ENCODE peak calls at places on chromosomes 16 and 17, in eight cellular contexts. D, F, N, M, O, P, G and L are unnamed samples.

GRCh38 chr17:48351916-48352332 is 78.1 kb downstream of the SKAP1 start:
- DNase-seq in D (peak; percentile 34), F (no peak), N (no peak), M (peak; percentile 70), O (no peak), P (no peak), G (peak; percentile 69), L (no peak)

GRCh38 chr16:89015271-89015859 is 38.4 kb upstream of the CBFA2T3 start:
- DNase-seq in D (no peak), F (no peak), N (no peak), M (no peak), O (no peak), P (no peak), G (no peak), L (no peak)

GRCh38 chr17:6497496-6498221 is 53.4 kb downstream of the PIMREG start:
- DNase-seq in D (no peak), F (no peak), N (peak; percentile 53), M (no peak), O (no peak), P (no peak), G (no peak), L (no peak)

GRCh38 chr16:86080982-86081381 is 182.0 kb downstream of the IRF8 start:
- DNase-seq in D (no peak), F (no peak), N (no peak), M (no peak), O (no peak), P (no peak), G (no peak), L (no peak)

GRCh38 chr17:39600469-39601009 is 7.2 kb downstream of the NEUROD2 start:
- DNase-seq in D (no peak), F (no peak), N (no peak), M (no peak), O (no peak), P (no peak), G (no peak), L (no peak)

GRCh38 chr16:10554569-10554968 is 25.8 kb downstream of the EMP2 start:
- DNase-seq in D (no peak), F (no peak), N (no peak), M (no peak), O (no peak), P (no peak), G (no peak), L (no peak)

GRCh38 chr17:76493505-76494167 is 7.6 kb downstream of the RHBDF2 start:
- DNase-seq in D (no peak), F (no peak), N (no peak), M (no peak), O (peak; percentile 54), P (peak; percentile 26), G (no peak), L (no peak)

GRCh38 chr16:17836868-17837602 is 366.3 kb upstream of the XYLT1 start:
- DNase-seq in D (peak; percentile 75), F (no peak), N (no peak), M (peak; percentile 48), O (no peak), P (no peak), G (no peak), L (no peak)

GRCh38 chr16:72811188-72811720 is 236.7 kb downstream of the ZFHX3 start:
- DNase-seq in D (no peak), F (no peak), N (no peak), M (no peak), O (no peak), P (no peak), G (no peak), L (no peak)

GRCh38 chr17:28563475-28563874 is 7.8 kb downstream of the PIGS start:
- DNase-seq in D (no peak), F (no peak), N (no peak), M (peak; percentile 70), O (no peak), P (no peak), G (peak; percentile 38), L (no peak)

GRCh38 chr16:57165923-57166322 is 19.9 kb downstream of the PSME3IP1 start:
- DNase-seq in D (no peak), F (no peak), N (no peak), M (peak; percentile 66), O (no peak), P (peak; percentile 32), G (no peak), L (no peak)

GRCh38 chr17:5055543-5055942 is 20.3 kb upstream of the SLC52A1 start:
- DNase-seq in D (no peak), F (no peak), N (no peak), M (no peak), O (no peak), P (no peak), G (no peak), L (no peak)

GRCh38 chr17:77507116-77507885 is 366.5 kb downstream of the SEC14L1 start:
- DNase-seq in D (peak; percentile 27), F (no peak), N (no peak), M (no peak), O (no peak), P (no peak), G (no peak), L (no peak)

GRCh38 chr17:79970576-79971068 is 65.0 kb downstream of the TBC1D16 start:
- DNase-seq in D (peak; percentile 88), F (no peak), N (no peak), M (peak; percentile 44), O (peak; percentile 55), P (peak; percentile 70), G (no peak), L (no peak)

GRCh38 chr16:456891-457483 is 31.5 kb downstream of the RAB11FIP3 start:
- DNase-seq in D (no peak), F (no peak), N (no peak), M (peak; percentile 64), O (no peak), P (peak; percentile 41), G (peak; percentile 56), L (no peak)

DNA sequence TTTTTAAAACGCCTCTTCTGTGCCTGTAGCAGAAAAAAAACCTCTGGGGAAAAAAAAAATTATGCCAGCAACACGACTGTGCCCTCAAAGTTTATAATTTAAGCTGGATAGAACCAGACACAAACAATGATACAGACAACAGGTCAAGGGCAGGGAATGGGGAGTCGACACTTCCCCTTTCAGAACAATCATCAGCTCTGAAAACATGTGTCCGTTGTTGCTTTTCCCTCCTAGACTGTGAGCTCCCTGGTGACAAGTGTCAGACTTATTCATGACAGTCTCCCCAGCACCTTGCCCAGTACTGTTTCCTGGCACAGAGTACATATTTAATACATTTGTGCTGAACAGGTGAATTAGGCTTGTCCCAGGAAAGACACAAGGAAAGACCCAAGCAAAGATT is 178.3 kb downstream of the SOX9 start:
- DNase-seq in D (no peak), F (no peak), N (no peak), M (no peak), O (no peak), P (no peak), G (no peak), L (no peak)
- TF ChIP-seq CTCF in D (no peak), F (no peak), N (no peak), M (no peak), O (no peak), P (no peak), G (no peak), L (no peak)

GRCh38 chr17:70298929-70299529 is 129.7 kb downstream of the KCNJ2 start:
- DNase-seq in D (no peak), F (no peak), N (no peak), M (no peak), O (no peak), P (no peak), G (no peak), L (no peak)

GRCh38 chr17:70295329-70295728 is 126.0 kb downstream of the KCNJ2 start:
- DNase-seq in D (no peak), F (no peak), N (no peak), M (peak; percentile 1), O (no peak), P (no peak), G (no peak), L (no peak)

GRCh38 chr17:70295732-70296131 is 126.4 kb downstream of the KCNJ2 start:
- DNase-seq in D (no peak), F (no peak), N (no peak), M (no peak), O (no peak), P (peak; percentile 17), G (no peak), L (no peak)

GRCh38 chr17:70296456-70296855 is 127.1 kb downstream of the KCNJ2 start:
- DNase-seq in D (no peak), F (no peak), N (no peak), M (no peak), O (no peak), P (no peak), G (no peak), L (no peak)

GRCh38 chr17:70297397-70297796 is 128.1 kb downstream of the KCNJ2 start:
- DNase-seq in D (no peak), F (no peak), N (no peak), M (no peak), O (no peak), P (no peak), G (no peak), L (no peak)
- TF ChIP-seq CTCF in D (no peak), F (no peak), N (no peak), M (no peak), O (no peak), P (no peak), G (no peak), L (no peak)

GRCh38 chr17:43940630-43941029 is 1.6 kb downstream of the PPY start:
- DNase-seq in D (peak; percentile 77), F (no peak), N (no peak), M (peak; percentile 39), O (peak; percentile 49), P (no peak), G (peak; percentile 16), L (peak; percentile 43)
- TF ChIP-seq CTCF in D (peak; percentile 62), F (peak; percentile 24), N (peak; percentile 24), M (peak; percentile 66), O (peak; percentile 43), P (peak; percentile 11), G (peak; percentile 41), L (peak; percentile 68)

GRCh38 chr17:64004903-64005733 is 7.0 kb downstream of the PRR29 start:
- DNase-seq in D (no peak), F (no peak), N (peak; percentile 39), M (no peak), O (no peak), P (no peak), G (no peak), L (no peak)

GRCh38 chr17:64004218-64004770 is 6.1 kb downstream of the PRR29 start:
- DNase-seq in D (no peak), F (no peak), N (peak; percentile 37), M (no peak), O (no peak), P (no peak), G (no peak), L (no peak)

GRCh38 chr17:64007838-64008282 is 9.7 kb downstream of the PRR29 start:
- DNase-seq in D (no peak), F (no peak), N (peak; percentile 56), M (no peak), O (no peak), P (no peak), G (peak; percentile 72), L (no peak)

GRCh38 chr17:64006361-64007088 is 8.4 kb downstream of the PRR29 start:
- DNase-seq in D (no peak), F (no peak), N (peak; percentile 73), M (no peak), O (no peak), P (peak; percentile 37), G (peak; percentile 97), L (no peak)

DNA sequence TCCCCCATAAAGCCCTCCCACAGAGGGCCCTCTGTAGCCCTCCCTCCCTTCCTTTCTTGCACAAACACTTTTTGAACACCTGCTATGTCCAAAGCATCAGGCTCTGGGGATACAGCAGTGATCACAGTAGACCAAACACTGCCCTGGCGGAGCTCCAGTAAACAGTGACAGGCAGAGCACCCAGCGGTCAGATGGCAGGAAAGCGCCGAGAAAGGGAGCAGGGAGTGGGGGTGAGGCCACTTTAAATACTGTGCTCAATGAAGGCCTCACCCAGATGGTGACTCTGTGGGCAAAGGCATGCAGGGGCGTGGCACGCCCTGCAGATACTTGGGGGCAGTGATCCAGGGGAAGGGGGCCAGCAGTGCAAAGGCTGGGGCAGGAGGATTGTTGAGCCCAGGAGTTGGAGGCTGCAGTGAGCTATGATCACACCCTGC is 7.6 kb downstream of the PRR29 start:
- DNase-seq in D (no peak), F (peak; percentile 8), N (peak; percentile 62), M (no peak), O (no peak), P (peak; percentile 48), G (peak; percentile 64), L (no peak)
- TF ChIP-seq CTCF in D (no peak), F (no peak), N (no peak), M (no peak), O (no peak), P (no peak), G (no peak), L (no peak)